ENCODE peak calls at places on chromosomes 12 and 14, in ten cellular contexts. Z is heart right ventricle; R is Panc1; F is upper lobe of left lung; N is IMR-90; D is OCI-LY7; G is CD8-positive, alpha-beta T cell; S is tibial artery; J is lung; M is H9. I is an unnamed sample. For H3K9me3, the result is how much of the 10 kb centered on the place peaks cover.

GRCh38 chr14:24080888-24081738 is 9.8 kb downstream of the CPNE6 start:
- DNase-seq in Z (peak), R (no peak), F (peak), N (no peak), D (peak), G (peak), S (peak), J (peak), M (peak), I (peak)

GRCh38 chr12:42846782-42847181 is 257.2 kb upstream of the PRICKLE1 start:
- DNase-seq in Z (no peak), R (no peak), F (no peak), N (peak), D (no peak), G (no peak), S (no peak), J (no peak), M (peak), I (no peak)

GRCh38 chr12:92608418-92609091 is 94.2 kb upstream of the PLEKHG7 start:
- DNase-seq in Z (no peak), R (no peak), F (no peak), N (peak), D (peak), G (no peak), S (no peak), J (no peak), M (no peak), I (no peak)

GRCh38 chr14:51216602-51217001 is 23.4 kb upstream of the TMX1 start:
- DNase-seq in Z (no peak), R (no peak), F (no peak), N (no peak), D (no peak), G (no peak), S (no peak), J (no peak), M (no peak), I (no peak)

GRCh38 chr12:27924350-27925140 is 48.0 kb downstream of the PTHLH start:
- DNase-seq in Z (no peak), R (no peak), F (no peak), N (peak), D (no peak), G (no peak), S (no peak), J (no peak), M (no peak), I (no peak)

GRCh38 chr12:11075642-11076041 is 13.5 kb upstream of the TAS2R46 start:
- DNase-seq in Z (no peak), R (no peak), F (no peak), N (no peak), D (no peak), G (no peak), S (no peak), J (no peak), M (no peak), I (no peak)

GRCh38 chr12:113151655-113152054 is 2.1 kb downstream of the CFAP73 start:
- DNase-seq in Z (no peak), R (no peak), F (no peak), N (no peak), D (peak), G (no peak), S (no peak), J (no peak), M (no peak), I (no peak)

GRCh38 chr14:76961631-76962302 is 66.7 kb downstream of the IRF2BPL start:
- DNase-seq in Z (peak), R (no peak), F (peak), N (peak), D (peak), G (peak), S (peak), J (peak), M (peak), I (peak)

GRCh38 chr12:100987552-100988277 is 193.1 kb downstream of the ANO4 start:
- DNase-seq in Z (no peak), R (no peak), F (no peak), N (peak), D (peak), G (no peak), S (no peak), J (no peak), M (peak), I (no peak)

GRCh38 chr12:19620222-19620621 is 180.9 kb downstream of the AEBP2 start:
- DNase-seq in Z (no peak), R (no peak), F (no peak), N (no peak), D (no peak), G (no peak), S (no peak), J (no peak), M (no peak), I (no peak)

GRCh38 chr12:76337583-76337982 is 10.6 kb downstream of the BBS10 start:
- DNase-seq in Z (no peak), R (no peak), F (no peak), N (peak), D (no peak), G (no peak), S (no peak), J (no peak), M (no peak), I (no peak)

GRCh38 chr12:52181757-52182156 is 10.1 kb downstream of the KRT80 start:
- DNase-seq in Z (no peak), R (no peak), F (no peak), N (peak), D (no peak), G (no peak), S (no peak), J (no peak), M (peak), I (no peak)

GRCh38 chr12:53100466-53101151 is 2.7 kb upstream of the SOAT2 start:
- DNase-seq in Z (no peak), R (no peak), F (no peak), N (no peak), D (no peak), G (no peak), S (peak), J (no peak), M (no peak), I (no peak)

GRCh38 chr12:46702581-46703344 is 123.0 kb downstream of the SLC38A4 start:
- DNase-seq in Z (no peak), R (no peak), F (no peak), N (peak), D (no peak), G (no peak), S (no peak), J (no peak), M (no peak), I (no peak)

DNA sequence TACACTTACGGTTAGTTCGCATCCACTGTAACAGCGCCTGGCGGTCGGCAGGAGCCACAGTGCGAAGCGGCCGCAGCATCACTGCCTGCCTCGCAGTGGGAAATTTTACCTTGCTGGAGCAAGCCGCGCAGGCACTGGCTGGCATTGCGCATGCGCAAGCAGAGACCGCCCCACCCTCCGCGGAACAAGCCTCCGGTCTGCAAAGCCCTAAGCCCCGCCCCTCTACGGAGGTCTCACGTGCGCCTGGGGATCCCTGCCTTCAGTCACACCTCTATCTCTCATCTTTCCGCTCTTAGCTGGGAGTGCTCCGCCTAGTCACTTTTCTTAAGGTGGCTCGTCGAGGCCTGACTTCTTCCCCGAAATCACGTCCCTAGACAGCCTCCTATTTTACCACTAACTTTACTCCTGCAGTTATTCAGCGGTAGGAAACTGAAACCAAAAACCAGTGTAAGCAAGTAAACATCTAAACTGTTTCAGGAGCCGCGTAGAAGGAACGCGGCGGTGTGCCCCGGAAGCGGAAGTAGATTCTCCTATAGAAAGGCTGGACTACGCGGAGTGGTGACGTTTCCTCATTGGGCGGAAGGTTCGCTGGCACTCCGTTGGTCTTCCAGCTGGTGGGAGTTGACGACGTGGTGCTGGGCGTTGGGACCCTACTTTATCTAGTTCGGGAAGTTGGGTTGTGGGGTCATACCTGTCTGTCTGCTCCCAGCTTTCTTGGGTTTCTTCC is at the start of gene SRP54:
- DNase-seq in Z (peak), R (peak), F (peak), N (peak), D (peak), G (peak), S (peak), J (peak), M (peak), I (peak)
- TF ChIP-seq CTCF in Z (no peak), R (no peak), F (no peak), N (peak), D (no peak), G (no peak), S (no peak), J (no peak), M (peak), I (no peak)

DNA sequence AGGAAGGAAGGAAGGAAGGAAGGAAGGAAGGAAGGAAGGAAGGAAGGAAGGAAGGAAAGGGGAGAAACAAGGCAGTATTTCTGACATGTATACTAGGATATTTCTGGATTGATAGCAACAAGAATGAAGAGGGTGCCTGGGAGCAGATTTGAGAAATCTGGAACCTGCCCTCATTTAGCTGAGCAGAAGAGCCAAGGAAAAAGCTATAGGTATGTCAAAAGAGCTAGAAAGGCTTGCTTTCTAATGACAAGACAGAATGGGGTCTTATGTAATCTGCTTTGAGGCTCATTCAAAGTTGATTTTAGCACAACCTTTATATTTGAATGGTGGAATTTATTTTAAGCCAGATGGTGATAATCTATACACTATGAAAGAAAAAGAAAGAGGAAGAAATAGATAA is 76.5 kb upstream of the FLRT2 start:
- DNase-seq in Z (no peak), R (no peak), F (no peak), N (no peak), D (no peak), G (no peak), S (no peak), J (no peak), M (no peak), I (no peak)
- H3K9me3 ChIP-seq in Z (under half), R (under half), F (under half), N (under half), D (under half), G (under half), S (under half), J (under half), M (under half), I (under half)

DNA sequence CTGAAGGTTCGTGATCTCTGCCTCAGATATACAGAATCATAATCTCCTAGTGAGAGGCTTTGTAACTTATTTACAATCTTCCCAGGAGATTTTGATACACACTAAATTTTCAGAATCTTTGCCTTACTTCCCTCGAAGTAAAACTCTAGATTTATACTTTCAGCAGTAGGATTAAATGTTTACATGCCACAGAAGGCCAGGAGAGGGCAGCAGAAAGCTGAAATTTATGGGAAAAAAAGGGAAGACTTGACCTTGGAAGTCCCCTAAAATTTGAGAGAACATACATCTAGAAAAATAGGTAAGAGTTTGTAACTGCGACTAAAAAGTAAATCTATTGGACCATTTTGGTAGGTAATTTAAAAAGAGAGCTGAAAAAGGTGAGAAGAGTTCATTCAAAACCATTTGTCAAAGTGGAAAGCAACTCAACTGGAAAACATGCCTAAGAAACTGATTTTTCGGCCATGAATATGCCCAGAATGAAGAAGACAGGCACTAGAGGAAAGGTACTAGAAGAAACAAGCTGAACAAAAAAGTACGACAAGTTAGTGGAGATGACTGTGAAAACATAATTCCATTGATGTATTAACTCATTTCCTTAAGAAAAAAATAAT is 242.0 kb upstream of the MDGA2 start:
- DNase-seq in Z (no peak), R (no peak), F (no peak), N (peak), D (peak), G (no peak), S (no peak), J (no peak), M (peak), I (no peak)
- TF ChIP-seq CTCF in Z (peak), R (peak), F (peak), N (peak), D (peak), G (no peak), S (no peak), J (no peak), M (peak), I (no peak)

DNA sequence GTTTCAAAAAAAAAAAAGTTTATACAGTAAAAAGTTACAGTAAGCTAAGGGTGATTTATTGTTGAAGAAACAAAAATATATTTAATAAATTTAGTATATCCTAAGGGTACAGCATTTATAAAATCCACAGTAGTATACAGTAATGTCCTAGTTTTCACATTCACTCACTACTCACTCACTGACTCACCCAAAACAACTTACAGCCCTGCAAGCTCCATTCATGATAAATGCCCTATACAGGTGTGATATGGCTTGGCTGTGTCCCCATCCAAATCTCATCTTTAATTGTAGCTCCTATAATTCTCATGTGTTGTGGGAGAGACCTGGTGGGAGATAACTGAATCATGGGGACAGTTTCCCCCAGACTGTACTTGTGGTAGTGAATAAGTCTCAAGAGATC is 61.7 kb downstream of the TC2N start:
- DNase-seq in Z (no peak), R (no peak), F (no peak), N (no peak), D (no peak), G (no peak), S (no peak), J (no peak), M (no peak), I (no peak)
- H3K9me3 ChIP-seq in Z (under half), R (under half), F (under half), N (under half), D (under half), G (under half), S (under half), J (under half), M (under half), I (under half)

DNA sequence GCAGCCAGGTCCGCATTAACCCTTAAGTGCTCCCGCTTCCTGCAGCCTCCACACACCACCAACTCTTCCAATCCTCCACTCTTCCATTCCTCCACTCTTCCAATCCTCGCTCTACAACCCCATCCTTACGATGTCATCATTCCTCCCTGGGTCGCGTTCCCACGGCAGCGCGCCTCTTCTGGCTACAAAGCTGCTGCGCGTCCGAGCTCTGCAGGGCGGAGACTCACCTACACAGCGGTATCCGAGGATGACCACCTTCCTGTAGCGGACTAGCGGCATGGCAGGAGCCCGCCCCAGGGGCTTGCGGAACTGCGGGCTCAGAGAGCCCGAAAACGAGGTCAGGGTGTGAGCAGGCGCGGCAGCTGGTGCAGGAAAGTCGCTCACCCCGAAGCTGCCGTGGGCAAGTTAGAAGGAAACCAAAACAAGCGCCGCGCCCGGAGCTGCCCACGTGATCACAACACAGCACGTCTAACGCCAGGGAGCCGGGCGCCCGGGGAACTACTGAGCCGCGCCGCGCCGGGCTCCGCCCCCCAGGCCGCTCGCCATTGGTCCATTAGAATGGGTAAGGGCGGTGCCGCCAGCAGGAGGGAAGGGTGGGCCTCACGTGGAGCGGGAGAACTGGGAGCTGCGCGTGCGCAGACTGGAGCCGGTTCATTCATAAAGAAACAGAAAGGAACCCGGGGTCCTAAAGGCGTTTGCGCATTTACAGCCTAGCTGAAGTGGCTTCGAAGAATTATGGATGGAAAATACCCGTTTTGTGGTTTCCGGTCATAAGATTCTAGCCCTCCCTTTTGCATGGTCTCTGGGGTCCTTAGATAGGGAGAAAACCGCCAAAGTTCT is at the start of gene RHEBL1:
- DNase-seq in Z (peak), R (peak), F (peak), N (peak), D (peak), G (peak), S (peak), J (peak), M (peak), I (peak)
- TF ChIP-seq CTCF in Z (no peak), R (no peak), F (no peak), N (peak), D (peak), G (no peak), S (no peak), J (no peak), M (peak), I (no peak)